ENCODE peak calls at places on chromosomes 6 and 20, in five cellular contexts. I, X, Z, O and T are unnamed samples. For H3K36me3, the result is how much of the 10 kb centered on the place peaks cover.

GRCh38 chr20:60680554-60680953 is 571.5 kb upstream of the CDH4 start:
- DNase-seq in I (no peak), X (no peak), Z (no peak), O (no peak), T (no peak)

GRCh38 chr6:113690957-113691656 is 166.0 kb upstream of the MARCKS start:
- DNase-seq in I (no peak), X (no peak), Z (no peak), O (no peak), T (no peak)

GRCh38 chr6:40276176-40276575 is 311.0 kb downstream of the LRFN2 start:
- DNase-seq in I (no peak), X (no peak), Z (peak), O (no peak), T (no peak)

GRCh38 chr6:32888576-32888975 is 34.6 kb downstream of the PSMB9 start:
- DNase-seq in I (no peak), X (no peak), Z (no peak), O (no peak), T (no peak)

GRCh38 chr6:154370545-154370944 is 13.9 kb upstream of the IPCEF1 start:
- DNase-seq in I (no peak), X (no peak), Z (no peak), O (no peak), T (no peak)

GRCh38 chr20:54070187-54070987 is at the start of gene BCAS1:
- DNase-seq in I (peak), X (no peak), Z (peak), O (no peak), T (no peak)

GRCh38 chr6:145699462-145699861 is 35.9 kb downstream of the EPM2A start:
- DNase-seq in I (no peak), X (no peak), Z (no peak), O (no peak), T (no peak)

GRCh38 chr20:50322703-50323131 is 132.1 kb downstream of the CEBPB start:
- DNase-seq in I (no peak), X (no peak), Z (no peak), O (peak), T (peak)

GRCh38 chr6:134787261-134787871 is 162.5 kb downstream of the ALDH8A1 start:
- DNase-seq in I (no peak), X (no peak), Z (no peak), O (no peak), T (no peak)

GRCh38 chr20:48723308-48724264 is 104.2 kb downstream of the PREX1 start:
- DNase-seq in I (no peak), X (no peak), Z (peak), O (no peak), T (peak)

GRCh38 chr6:97049254-97050004 is 124.9 kb downstream of the KLHL32 start:
- DNase-seq in I (no peak), X (no peak), Z (no peak), O (no peak), T (no peak)

GRCh38 chr20:43191946-43192847 is 2.5 kb upstream of the PTPRT start:
- DNase-seq in I (no peak), X (no peak), Z (no peak), O (no peak), T (no peak)

GRCh38 chr6:36386495-36387439 is 702 bp downstream of the ETV7 start:
- DNase-seq in I (no peak), X (no peak), Z (peak), O (no peak), T (peak)

GRCh38 chr6:124977067-124977908 is 15.1 kb downstream of the RNF217 start:
- DNase-seq in I (no peak), X (no peak), Z (no peak), O (no peak), T (no peak)

GRCh38 chr6:116629467-116630063 is 13.3 kb downstream of the RSPH4A start:
- DNase-seq in I (no peak), X (no peak), Z (no peak), O (no peak), T (no peak)

GRCh38 chr6:157209865-157210530 is 113.3 kb downstream of the TMEM242 start:
- DNase-seq in I (no peak), X (no peak), Z (no peak), O (no peak), T (no peak)

GRCh38 chr20:16538779-16539178 is 34.5 kb downstream of the KIF16B start:
- DNase-seq in I (no peak), X (no peak), Z (no peak), O (no peak), T (no peak)

GRCh38 chr6:160010067-160010466 is 41.2 kb downstream of the IGF2R start:
- DNase-seq in I (no peak), X (no peak), Z (no peak), O (no peak), T (peak)

GRCh38 chr20:10313701-10314100 is 95.1 kb downstream of the SNAP25 start:
- DNase-seq in I (no peak), X (no peak), Z (no peak), O (no peak), T (no peak)

GRCh38 chr20:9617940-9618339 is 103.5 kb downstream of the LAMP5 start:
- DNase-seq in I (no peak), X (peak), Z (peak), O (no peak), T (no peak)

GRCh38 chr6:109454483-109455160 is 950 bp downstream of the MICAL1 start:
- DNase-seq in I (no peak), X (no peak), Z (peak), O (peak), T (peak)

GRCh38 chr20:20548527-20549266 is 163.7 kb downstream of the RALGAPA2 start:
- DNase-seq in I (no peak), X (no peak), Z (peak), O (no peak), T (no peak)

GRCh38 chr6:125747589-125748533 is 1.6 kb upstream of the HEY2 start:
- DNase-seq in I (no peak), X (no peak), Z (peak), O (peak), T (peak)

GRCh38 chr6:44338228-44339122 is 4.0 kb upstream of the SPATS1 start:
- DNase-seq in I (no peak), X (peak), Z (peak), O (no peak), T (no peak)

GRCh38 chr20:33796263-33796906 is 14.8 kb upstream of the CHMP4B start:
- DNase-seq in I (peak), X (no peak), Z (peak), O (no peak), T (no peak)

GRCh38 chr20:62142252-62143117 is 709 bp downstream of the PSMA7 start:
- DNase-seq in I (no peak), X (no peak), Z (peak), O (no peak), T (no peak)

GRCh38 chr6:169097336-169098052 is 156.2 kb downstream of the THBS2 start:
- DNase-seq in I (no peak), X (no peak), Z (no peak), O (no peak), T (no peak)

GRCh38 chr6:36843169-36843568 is 3.9 kb upstream of the CPNE5 start:
- DNase-seq in I (no peak), X (no peak), Z (no peak), O (no peak), T (no peak)

GRCh38 chr6:33143113-33143760 is 49.0 kb downstream of the COL11A2 start:
- DNase-seq in I (no peak), X (no peak), Z (no peak), O (no peak), T (no peak)

GRCh38 chr6:103858003-103858402 is 1001.7 kb downstream of the HACE1 start:
- DNase-seq in I (no peak), X (no peak), Z (no peak), O (no peak), T (no peak)

GRCh38 chr20:43681991-43682410 is 15.1 kb downstream of the MYBL2 start:
- DNase-seq in I (no peak), X (no peak), Z (no peak), O (no peak), T (no peak)

GRCh38 chr6:16956371-16956770 is 145.5 kb upstream of the STMND1 start:
- DNase-seq in I (no peak), X (no peak), Z (no peak), O (no peak), T (no peak)

GRCh38 chr6:125780540-125781306 is 10.0 kb upstream of the NCOA7 start:
- DNase-seq in I (no peak), X (peak), Z (peak), O (no peak), T (peak)

GRCh38 chr20:4533734-4534133 is 188.0 kb upstream of the PRND start:
- DNase-seq in I (no peak), X (no peak), Z (no peak), O (no peak), T (no peak)

GRCh38 chr6:34709386-34709785 is 12.8 kb upstream of the ILRUN start:
- DNase-seq in I (no peak), X (no peak), Z (peak), O (no peak), T (peak)

GRCh38 chr6:29850011-29850553 is 22.5 kb downstream of the HLA-G start:
- DNase-seq in I (no peak), X (no peak), Z (peak), O (no peak), T (peak)

GRCh38 chr20:52783769-52784168 is 188.4 kb upstream of the TSHZ2 start:
- DNase-seq in I (no peak), X (no peak), Z (no peak), O (no peak), T (no peak)

GRCh38 chr20:44271915-44272663 is 25.0 kb downstream of the GDAP1L1 start:
- DNase-seq in I (no peak), X (no peak), Z (no peak), O (no peak), T (no peak)

DNA sequence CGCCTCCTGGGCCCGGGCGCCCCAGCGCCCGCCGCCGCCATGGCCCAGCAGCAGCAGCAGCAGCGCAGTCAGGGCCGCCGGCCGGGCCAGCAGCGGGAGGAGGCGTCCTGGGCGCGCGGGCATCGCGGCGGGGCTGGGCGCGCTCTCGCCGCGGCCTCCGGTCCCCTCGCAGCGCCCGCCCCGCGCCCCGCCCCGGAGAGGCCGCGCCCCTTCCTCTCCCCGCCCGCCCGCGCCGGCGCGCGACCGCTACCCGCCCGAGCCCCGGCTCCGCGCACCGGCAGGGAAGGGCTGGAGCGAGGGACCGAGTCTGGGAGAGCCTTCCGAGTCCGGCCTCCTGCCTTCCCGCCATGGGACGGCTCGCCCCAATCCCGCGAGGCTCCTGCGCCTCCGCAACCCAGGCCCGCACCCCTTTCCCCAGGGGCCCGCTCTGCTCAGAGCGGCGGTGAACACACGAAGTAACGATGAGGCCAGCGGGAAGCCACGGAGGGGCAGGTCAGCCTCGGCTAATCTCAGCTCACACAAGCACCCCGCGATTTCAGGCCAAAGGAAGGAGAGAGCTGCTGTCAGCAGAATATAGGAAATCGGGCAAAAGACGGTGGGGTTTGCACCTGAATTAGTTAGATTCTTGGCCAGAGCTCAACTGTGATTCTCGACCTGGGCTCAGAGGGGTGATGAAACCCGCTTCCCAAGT is at the start of gene TXNDC5:
- DNase-seq in I (peak), X (no peak), Z (peak), O (peak), T (peak)
- TF ChIP-seq POLR2AphosphoS5 in I (no peak), X (peak), Z (no peak), O (no peak), T (peak)

DNA sequence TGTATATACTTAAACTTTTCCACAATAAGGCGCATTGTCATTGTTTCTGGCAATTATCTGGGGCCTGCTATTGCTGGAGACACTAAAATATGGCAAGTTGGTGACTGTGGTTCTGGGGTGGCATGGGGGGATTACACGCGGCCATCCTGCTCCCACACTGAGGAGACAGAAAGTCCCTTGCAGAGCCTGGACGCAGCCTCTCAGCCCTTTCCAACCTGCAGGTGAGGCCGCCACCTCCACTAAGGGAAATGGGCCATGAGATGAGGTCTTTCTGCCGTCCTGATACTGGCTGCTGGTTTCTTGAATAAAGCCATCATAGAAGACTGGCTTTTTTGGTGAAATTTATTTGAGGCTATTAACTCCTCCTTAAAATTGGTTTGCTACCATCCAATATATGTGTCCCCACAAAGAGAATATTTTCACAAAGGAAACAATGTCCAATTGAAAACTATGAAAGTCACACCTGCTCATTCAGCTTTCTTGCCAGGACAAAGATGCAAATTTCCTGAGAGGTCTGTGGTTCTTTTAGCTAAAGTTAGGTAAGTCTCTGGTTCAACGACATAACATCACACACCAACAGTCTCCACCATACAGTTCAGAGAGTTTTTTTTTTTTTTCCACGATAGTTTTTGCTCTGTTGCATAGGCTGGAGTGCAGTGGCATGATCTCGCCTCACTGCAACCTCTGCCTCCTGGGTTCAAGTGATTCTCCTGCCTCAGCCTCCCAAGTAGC is 13.0 kb downstream of the TXNDC5 start:
- DNase-seq in I (peak), X (no peak), Z (no peak), O (no peak), T (peak)
- H3K36me3 ChIP-seq in I (under half), X (half or more), Z (half or more), O (half or more), T (under half)

GRCh38 chr20:22999756-23000155 is 35.4 kb upstream of the SSTR4 start:
- DNase-seq in I (no peak), X (no peak), Z (no peak), O (no peak), T (no peak)
- H3K27ac ChIP-seq in I (peak), X (no peak), Z (no peak), O (no peak), T (no peak)

DNA sequence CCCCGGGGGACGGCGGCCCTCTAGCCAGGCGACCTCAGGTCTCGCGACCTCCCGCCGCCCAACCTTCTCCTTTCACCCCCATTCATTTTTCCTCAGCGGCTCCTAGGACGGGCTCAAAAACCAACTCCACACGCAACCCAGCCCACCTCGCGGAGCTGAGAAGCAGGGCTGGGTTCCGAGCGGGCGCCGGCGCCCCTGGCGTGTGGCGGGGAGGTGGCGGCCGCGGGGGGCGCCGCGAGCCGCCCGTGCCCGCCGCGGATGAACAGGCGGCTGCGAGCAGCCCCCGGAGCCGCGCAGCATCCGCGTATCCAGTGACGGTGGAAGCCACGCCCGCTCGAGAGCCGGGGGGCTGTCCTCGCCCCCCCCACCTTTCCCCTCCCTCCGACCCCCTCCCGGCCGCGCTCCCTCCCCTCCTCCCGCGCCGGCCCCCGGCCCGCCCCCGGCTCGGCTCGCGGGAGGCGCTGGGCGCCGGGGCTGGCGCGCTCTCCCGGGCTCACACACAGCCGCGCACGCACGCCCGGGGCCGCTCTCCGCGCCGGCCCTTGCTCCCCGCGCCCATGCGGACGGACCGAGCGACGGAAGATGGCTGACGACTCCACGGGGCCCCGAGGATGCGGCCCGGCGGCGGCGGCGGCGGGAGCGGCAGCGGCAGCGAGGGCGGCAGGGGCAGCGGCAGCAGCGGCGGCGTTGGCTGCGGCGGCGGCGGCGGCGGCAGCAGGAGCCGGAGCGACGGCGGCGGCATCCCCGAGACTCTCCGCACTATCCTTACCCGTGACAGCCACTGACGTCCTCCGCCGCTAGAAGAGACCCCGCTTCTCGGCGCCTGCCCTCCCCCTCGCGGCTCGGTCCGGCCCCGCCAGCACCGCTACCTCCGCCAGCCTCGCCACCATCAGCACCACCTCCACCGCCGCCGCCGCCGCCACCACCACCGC is at the start of gene SOBP:
- DNase-seq in I (no peak), X (no peak), Z (peak), O (no peak), T (peak)
- TF ChIP-seq POLR2AphosphoS5 in I (no peak), X (no peak), Z (no peak), O (no peak), T (peak)

GRCh38 chr20:41091926-41092325 is 45.4 kb upstream of the PLCG1 start:
- DNase-seq in I (no peak), X (no peak), Z (no peak), O (no peak), T (no peak)

GRCh38 chr20:41095110-41095969 is 42.0 kb upstream of the PLCG1 start:
- DNase-seq in I (peak), X (peak), Z (peak), O (no peak), T (peak)

GRCh38 chr20:41098703-41099250 is 38.6 kb upstream of the PLCG1 start:
- DNase-seq in I (no peak), X (no peak), Z (no peak), O (no peak), T (no peak)

GRCh38 chr20:41089555-41089954 is 47.8 kb upstream of the PLCG1 start:
- DNase-seq in I (no peak), X (no peak), Z (no peak), O (no peak), T (no peak)

GRCh38 chr20:41094656-41095055 is 42.7 kb upstream of the PLCG1 start:
- DNase-seq in I (no peak), X (no peak), Z (no peak), O (no peak), T (no peak)
- H3K36me3 ChIP-seq in I (under half), X (half or more), Z (half or more), O (half or more), T (under half)

DNA sequence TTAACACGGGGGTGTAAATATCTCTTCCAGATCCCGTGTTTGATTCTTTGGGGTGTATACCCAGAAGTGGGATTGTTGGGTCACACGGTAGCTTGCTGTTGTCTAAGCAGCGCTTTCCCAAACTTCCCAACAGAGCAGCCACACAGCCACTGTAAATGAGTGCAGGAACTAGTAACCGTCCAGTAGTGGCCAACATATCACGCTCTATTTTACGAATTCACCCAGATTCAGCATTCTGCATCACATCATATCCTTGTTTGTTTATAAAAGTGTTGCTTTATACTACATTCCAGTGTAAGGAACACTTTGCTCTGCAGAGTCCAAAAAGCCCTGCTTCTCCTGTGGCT is 216.1 kb upstream of the ECI2 start:
- DNase-seq in I (no peak), X (no peak), Z (no peak), O (no peak), T (no peak)
- H3K27ac ChIP-seq in I (peak), X (no peak), Z (peak), O (peak), T (peak)